ENCODE peak calls at places on chromosomes 13 and 19, in five cellular contexts. B, Q, D, C and U are unnamed samples.

GRCh38 chr13:75726313-75726712 is 90.2 kb downstream of the LMO7 start:
- DNase-seq in B (no peak), Q (no peak), D (no peak), C (no peak), U (no peak)

GRCh38 chr13:95540848-95541247 is 11.7 kb upstream of the CLDN10 start:
- DNase-seq in B (no peak), Q (no peak), D (no peak), C (no peak), U (no peak)

GRCh38 chr19:51714848-51715247 is 8.9 kb downstream of the HAS1 start:
- DNase-seq in B (no peak), Q (no peak), D (no peak), C (no peak), U (no peak)

GRCh38 chr13:36819811-36820140 is 754 bp downstream of the RFXAP start:
- DNase-seq in B (no peak), Q (peak; percentile 9), D (no peak), C (peak; percentile 49), U (peak; percentile 29)

GRCh38 chr19:38657633-38658222 is 10.3 kb downstream of the ACTN4 start:
- DNase-seq in B (peak; percentile 14), Q (no peak), D (no peak), C (peak; percentile 98), U (peak; percentile 94)

GRCh38 chr13:23949200-23949599 is 51.9 kb upstream of the C1QTNF9B start:
- DNase-seq in B (no peak), Q (no peak), D (no peak), C (no peak), U (no peak)

GRCh38 chr13:46595136-46595917 is 42.4 kb downstream of the LRCH1 start:
- DNase-seq in B (no peak), Q (no peak), D (no peak), C (peak; percentile 72), U (peak; percentile 30)

GRCh38 chr19:49387936-49388372 is at the start of gene KASH5:
- DNase-seq in B (peak; percentile 79), Q (peak; percentile 64), D (peak; percentile 89), C (no peak), U (peak; percentile 32)

GRCh38 chr13:107239213-107239612 is 671.3 kb upstream of the ARGLU1 start:
- DNase-seq in B (no peak), Q (no peak), D (no peak), C (no peak), U (no peak)

GRCh38 chr19:54439174-54439851 is 9.7 kb upstream of the LENG8 start:
- DNase-seq in B (no peak), Q (no peak), D (no peak), C (no peak), U (no peak)

GRCh38 chr13:75675421-75675820 is 39.3 kb downstream of the LMO7 start:
- DNase-seq in B (no peak), Q (no peak), D (no peak), C (no peak), U (no peak)

GRCh38 chr19:34539396-34539795 is 57.8 kb downstream of the WTIP start:
- DNase-seq in B (no peak), Q (no peak), D (no peak), C (no peak), U (no peak)

GRCh38 chr13:41547253-41548000 is 90.1 kb downstream of the RGCC start:
- DNase-seq in B (no peak), Q (no peak), D (no peak), C (no peak), U (no peak)

GRCh38 chr13:20903164-20903475 is 574 bp upstream of the XPO4 start:
- DNase-seq in B (no peak), Q (no peak), D (no peak), C (no peak), U (no peak)

GRCh38 chr13:110114351-110114750 is 192.6 kb downstream of the COL4A1 start:
- DNase-seq in B (no peak), Q (no peak), D (no peak), C (peak; percentile 41), U (no peak)